ENCODE peak calls at places on chromosomes 6 and 20, in four cellular contexts. T is testis, U is endothelial cell of umbilical vein, L is tibial nerve. X is an unnamed sample.

GRCh38 chr6:63353282-63353630 is 33.5 kb upstream of the LGSN start:
- DNase-seq in T (no peak), U (no peak), L (no peak), X (no peak)

GRCh38 chr6:91081452-91082067 is 494.7 kb upstream of the MAP3K7 start:
- DNase-seq in T (no peak), U (peak; percentile 52), L (no peak), X (no peak)

GRCh38 chr6:109653264-109653663 is 37.7 kb downstream of the AK9 start:
- DNase-seq in T (no peak), U (peak; percentile 36), L (no peak), X (no peak)

GRCh38 chr20:10414982-10415650 is 18.9 kb downstream of the MKKS start:
- DNase-seq in T (no peak), U (peak; percentile 44), L (no peak), X (no peak)

GRCh38 chr6:148747493-148748160 is 797 bp downstream of the UST start:
- DNase-seq in T (peak; percentile 53), U (peak; percentile 6), L (peak; percentile 36), X (peak; percentile 93)

GRCh38 chr6:89525786-89526562 is 93.0 kb downstream of the ANKRD6 start:
- DNase-seq in T (no peak), U (no peak), L (no peak), X (no peak)

GRCh38 chr20:4026093-4026601 is 10.8 kb upstream of the RNF24 start:
- DNase-seq in T (no peak), U (peak; percentile 61), L (no peak), X (no peak)

GRCh38 chr20:14148042-14148441 is 152.7 kb downstream of the MACROD2 start:
- DNase-seq in T (no peak), U (no peak), L (no peak), X (no peak)

GRCh38 chr6:6515691-6516607 is 72.6 kb upstream of the LY86 start:
- DNase-seq in T (no peak), U (no peak), L (no peak), X (no peak)

GRCh38 chr6:38634518-38634917 is 5.2 kb downstream of the BTBD9 start:
- DNase-seq in T (no peak), U (peak; percentile 14), L (no peak), X (no peak)

GRCh38 chr20:41456341-41456740 is 89.7 kb upstream of the EMILIN3 start:
- DNase-seq in T (no peak), U (no peak), L (no peak), X (no peak)

GRCh38 chr6:82330171-82330804 is 33.3 kb upstream of the TPBG start:
- DNase-seq in T (no peak), U (no peak), L (no peak), X (no peak)

GRCh38 chr6:33211136-33211535 is 2.8 kb downstream of the RING1 start:
- DNase-seq in T (no peak), U (no peak), L (no peak), X (peak; percentile 66)

GRCh38 chr6:138953451-138953850 is 34.6 kb downstream of the REPS1 start:
- DNase-seq in T (no peak), U (no peak), L (no peak), X (no peak)

GRCh38 chr20:8126979-8127378 is 5.1 kb upstream of the PLCB1 start:
- DNase-seq in T (no peak), U (no peak), L (no peak), X (no peak)

GRCh38 chr20:16350465-16350864 is 222.8 kb downstream of the KIF16B start:
- DNase-seq in T (no peak), U (no peak), L (no peak), X (no peak)

GRCh38 chr20:24747015-24747712 is 201.9 kb upstream of the CST7 start:
- DNase-seq in T (no peak), U (no peak), L (no peak), X (peak; percentile 59)

GRCh38 chr20:36063916-36064660 is 90.5 kb upstream of the EPB41L1 start:
- DNase-seq in T (peak; percentile 30), U (no peak), L (no peak), X (no peak)

GRCh38 chr6:108165714-108166663 is at the start of gene NR2E1:
- DNase-seq in T (no peak), U (no peak), L (no peak), X (no peak)

GRCh38 chr6:3402310-3403243 is 54.3 kb downstream of the SLC22A23 start:
- DNase-seq in T (no peak), U (no peak), L (no peak), X (no peak)

GRCh38 chr20:22797103-22797502 is 212.7 kb upstream of the FOXA2 start:
- DNase-seq in T (no peak), U (peak; percentile 41), L (no peak), X (no peak)

GRCh38 chr6:30443657-30444450 is 45.5 kb upstream of the HLA-E start:
- DNase-seq in T (no peak), U (no peak), L (no peak), X (no peak)

GRCh38 chr6:10416863-10417641 is 2.2 kb upstream of the TFAP2A start:
- DNase-seq in T (no peak), U (no peak), L (no peak), X (no peak)

GRCh38 chr6:121932071-121933009 is 467.1 kb upstream of the HSF2 start:
- DNase-seq in T (no peak), U (peak; percentile 86), L (peak; percentile 34), X (peak; percentile 85)

GRCh38 chr20:35702051-35702823 is 3.0 kb downstream of the ROMO1 start:
- DNase-seq in T (no peak), U (no peak), L (no peak), X (no peak)

GRCh38 chr6:27893059-27893835 is 18.9 kb downstream of the OR2B2 start:
- DNase-seq in T (peak; percentile 90), U (peak; percentile 98), L (peak; percentile 42), X (peak; percentile 85)

GRCh38 chr6:27892596-27893058 is 19.6 kb downstream of the OR2B2 start:
- DNase-seq in T (no peak), U (no peak), L (no peak), X (no peak)

GRCh38 chr6:27896398-27896796 is 15.8 kb downstream of the OR2B2 start:
- DNase-seq in T (no peak), U (no peak), L (no peak), X (no peak)

GRCh38 chr6:27893836-27894807 is 18.1 kb downstream of the OR2B2 start:
- DNase-seq in T (peak; percentile 95), U (peak; percentile 92), L (peak; percentile 76), X (peak; percentile 87)

GRCh38 chr6:27894839-27895762 is 17.1 kb downstream of the OR2B2 start:
- DNase-seq in T (peak; percentile 76), U (peak; percentile 91), L (no peak), X (peak; percentile 60)
- TF ChIP-seq POLR2A in T (no peak), U (peak; percentile 60), L (no peak), X (no peak)

DNA sequence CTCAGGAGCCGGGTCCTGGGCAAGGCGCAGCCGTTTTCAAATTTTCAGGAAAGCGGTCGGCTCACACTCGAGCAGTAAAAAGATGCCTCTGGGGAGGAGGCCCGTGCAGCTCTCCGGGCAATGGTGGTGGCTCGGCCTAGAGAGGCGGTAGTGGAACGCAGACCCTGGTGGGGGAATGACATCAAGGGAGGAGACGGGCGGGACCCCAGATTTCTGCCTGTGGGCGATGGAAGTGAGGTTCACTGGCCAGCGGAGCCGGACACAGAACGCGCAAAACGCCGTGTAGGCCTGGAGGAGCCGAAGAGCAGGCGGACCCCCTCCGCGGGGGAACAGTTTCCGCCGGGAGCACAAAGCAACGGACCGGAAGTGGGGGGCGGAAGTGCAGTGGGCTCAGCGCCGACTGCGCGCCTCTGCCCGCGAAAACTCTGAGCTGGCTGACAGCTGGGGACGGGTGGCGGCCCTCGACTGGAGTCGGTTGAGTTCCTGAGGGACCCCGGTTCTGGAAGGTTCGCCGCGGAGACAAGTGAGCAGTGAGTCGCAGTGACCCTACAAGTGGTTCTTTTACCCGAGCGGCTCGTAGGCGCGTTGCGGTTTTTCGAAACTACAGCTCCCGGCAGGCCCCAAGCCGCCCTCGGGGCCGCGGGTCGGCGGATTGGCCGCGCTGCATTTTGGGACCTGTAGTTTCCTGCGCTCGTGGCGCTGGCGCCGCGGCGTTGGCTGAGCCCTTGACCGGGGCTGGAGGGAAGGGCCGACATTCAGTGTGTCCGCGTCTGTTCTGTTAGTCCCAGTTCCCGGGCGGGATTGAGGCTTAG is at the start of gene RTEL1:
- DNase-seq in T (peak; percentile 95), U (peak; percentile 93), L (peak; percentile 82), X (peak; percentile 98)
- TF ChIP-seq POLR2A in T (no peak), U (peak; percentile 54), L (no peak), X (no peak)

GRCh38 chr6:31497595-31498476 is at the start of gene MICB:
- DNase-seq in T (peak; percentile 89), U (peak; percentile 85), L (peak; percentile 45), X (peak; percentile 96)
- TF ChIP-seq POLR2A in T (no peak), U (peak; percentile 64), L (no peak), X (no peak)

GRCh38 chr6:85643530-85644373 is 1.1 kb upstream of the SYNCRIP start:
- DNase-seq in T (peak; percentile 87), U (peak; percentile 93), L (peak; percentile 70), X (peak; percentile 97)
- TF ChIP-seq POLR2A in T (no peak), U (peak; percentile 79), L (no peak), X (peak; percentile 5)

GRCh38 chr20:64254571-64255360 is 782 bp upstream of the PCMTD2 start:
- DNase-seq in T (no peak), U (no peak), L (no peak), X (peak; percentile 84)

GRCh38 chr20:64254156-64254555 is 1.4 kb upstream of the PCMTD2 start:
- DNase-seq in T (no peak), U (no peak), L (no peak), X (no peak)

GRCh38 chr20:64257107-64257757 is 1.7 kb downstream of the PCMTD2 start:
- DNase-seq in T (no peak), U (no peak), L (no peak), X (peak; percentile 76)

GRCh38 chr20:64256282-64256947 is 867 bp downstream of the PCMTD2 start:
- DNase-seq in T (no peak), U (peak; percentile 7), L (no peak), X (no peak)

GRCh38 chr20:64255361-64256281 is at the start of gene PCMTD2:
- DNase-seq in T (peak; percentile 77), U (peak; percentile 89), L (peak; percentile 75), X (peak; percentile 62)
- TF ChIP-seq POLR2A in T (no peak), U (peak; percentile 87), L (peak; percentile 42), X (peak; percentile 63)

GRCh38 chr6:41698350-41698781 is 37.0 kb downstream of the TFEB start:
- DNase-seq in T (no peak), U (peak; percentile 75), L (no peak), X (no peak)
- TF ChIP-seq POLR2A in T (no peak), U (no peak), L (no peak), X (no peak)

DNA sequence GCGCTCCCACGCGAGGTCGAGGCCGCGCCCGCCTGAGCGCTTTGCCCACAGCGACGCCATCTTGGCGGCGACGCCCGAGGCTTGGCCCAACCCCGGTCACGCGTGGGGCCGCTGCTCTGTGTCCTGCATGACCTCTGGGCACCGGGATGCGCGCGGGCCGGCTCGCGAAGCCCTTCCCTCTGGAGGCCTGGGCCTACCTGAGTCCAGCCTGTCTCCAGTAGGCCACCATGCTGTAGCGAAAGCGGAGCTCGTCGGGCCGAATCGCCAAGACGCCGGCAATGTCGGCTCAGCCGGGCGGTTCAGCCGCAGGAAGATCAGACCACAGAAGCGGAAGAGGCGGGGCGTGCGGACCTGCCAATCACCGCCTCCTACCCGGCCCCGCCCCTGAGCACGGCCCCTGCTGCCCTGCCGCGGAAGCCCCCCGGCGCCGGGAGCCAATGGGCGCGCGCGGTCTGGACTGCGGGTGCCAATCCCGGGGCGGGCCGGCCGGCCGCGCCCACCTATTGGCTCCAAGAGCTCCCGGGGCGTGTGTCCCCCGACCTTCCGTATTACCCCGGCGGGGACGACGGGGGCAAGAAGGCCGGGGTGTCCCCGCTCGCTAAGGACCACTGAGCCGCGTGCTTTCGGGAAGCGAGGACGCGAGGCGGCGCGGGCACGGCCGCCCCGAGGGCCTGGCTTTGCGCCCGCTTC is at the start of gene ATP5F1E:
- DNase-seq in T (peak; percentile 98), U (peak; percentile 96), L (peak; percentile 94), X (peak; percentile 99)
- TF ChIP-seq POLR2A in T (peak; percentile 18), U (peak; percentile 94), L (peak; percentile 90), X (no peak)

GRCh38 chr6:150053450-150053849 is 15.5 kb downstream of the ULBP3 start:
- DNase-seq in T (no peak), U (no peak), L (no peak), X (no peak)
- TF ChIP-seq POLR2A in T (no peak), U (no peak), L (no peak), X (no peak)

X was measured in lower leg skin.